ENCODE peak calls at places on chromosomes 6 and 20, in nine cellular contexts. One of them, this sample, is unnamed.

GRCh38 chr6:28506807-28507475 is 8.7 kb downstream of the GPX6 start:
- DNase-seq in A549: no peak
- DNase-seq in Panc1: no peak
- DNase-seq in HCT116: no peak
- DNase-seq in GM12878: no peak
- DNase-seq in HepG2: no peak
- DNase-seq in SK-N-SH: no peak
- DNase-seq in GM23338: peak
- DNase-seq in K562: no peak
- DNase-seq in this sample: no peak

GRCh38 chr6:112224088-112224487 is 30.3 kb downstream of the LAMA4 start:
- DNase-seq in A549: no peak
- DNase-seq in Panc1: no peak
- DNase-seq in HCT116: no peak
- DNase-seq in GM12878: no peak
- DNase-seq in HepG2: no peak
- DNase-seq in SK-N-SH: no peak
- DNase-seq in GM23338: no peak
- DNase-seq in K562: no peak
- DNase-seq in this sample: no peak

GRCh38 chr6:79453558-79454042 is 83.6 kb downstream of the LCA5 start:
- DNase-seq in A549: no peak
- DNase-seq in Panc1: no peak
- DNase-seq in HCT116: no peak
- DNase-seq in GM12878: no peak
- DNase-seq in HepG2: no peak
- DNase-seq in SK-N-SH: no peak
- DNase-seq in GM23338: no peak
- DNase-seq in K562: no peak
- DNase-seq in this sample: peak

GRCh38 chr20:62924567-62925419 is 1.5 kb downstream of the DIDO1 start:
- DNase-seq in A549: no peak
- DNase-seq in Panc1: no peak
- DNase-seq in HCT116: no peak
- DNase-seq in GM12878: no peak
- DNase-seq in HepG2: peak
- DNase-seq in SK-N-SH: peak
- DNase-seq in GM23338: no peak
- DNase-seq in K562: no peak
- DNase-seq in this sample: peak

GRCh38 chr20:32396656-32397160 is 38.6 kb downstream of the ASXL1 start:
- DNase-seq in A549: no peak
- DNase-seq in Panc1: no peak
- DNase-seq in HCT116: no peak
- DNase-seq in GM12878: no peak
- DNase-seq in HepG2: no peak
- DNase-seq in SK-N-SH: no peak
- DNase-seq in GM23338: no peak
- DNase-seq in K562: no peak
- DNase-seq in this sample: no peak

GRCh38 chr6:42450314-42451145 is 1.2 kb downstream of the TRERF1 start:
- DNase-seq in A549: no peak
- DNase-seq in Panc1: no peak
- DNase-seq in HCT116: no peak
- DNase-seq in GM12878: no peak
- DNase-seq in HepG2: no peak
- DNase-seq in SK-N-SH: no peak
- DNase-seq in GM23338: peak
- DNase-seq in K562: no peak
- DNase-seq in this sample: peak

GRCh38 chr6:124487778-124488431 is 474.3 kb upstream of the RNF217 start:
- DNase-seq in A549: no peak
- DNase-seq in Panc1: peak
- DNase-seq in HCT116: no peak
- DNase-seq in GM12878: no peak
- DNase-seq in HepG2: no peak
- DNase-seq in SK-N-SH: no peak
- DNase-seq in GM23338: no peak
- DNase-seq in K562: no peak
- DNase-seq in this sample: no peak

GRCh38 chr6:127464161-127464880 is 5.1 kb upstream of the KIAA0408 start:
- DNase-seq in A549: no peak
- DNase-seq in Panc1: no peak
- DNase-seq in HCT116: no peak
- DNase-seq in GM12878: no peak
- DNase-seq in HepG2: no peak
- DNase-seq in SK-N-SH: no peak
- DNase-seq in GM23338: no peak
- DNase-seq in K562: no peak
- DNase-seq in this sample: no peak

GRCh38 chr6:163706688-163707087 is 292.2 kb downstream of the QKI start:
- DNase-seq in A549: no peak
- DNase-seq in Panc1: no peak
- DNase-seq in HCT116: no peak
- DNase-seq in GM12878: no peak
- DNase-seq in HepG2: no peak
- DNase-seq in SK-N-SH: no peak
- DNase-seq in GM23338: no peak
- DNase-seq in K562: no peak
- DNase-seq in this sample: no peak

GRCh38 chr20:1961374-1961773 is 32.5 kb downstream of the PDYN start:
- DNase-seq in A549: no peak
- DNase-seq in Panc1: no peak
- DNase-seq in HCT116: no peak
- DNase-seq in GM12878: no peak
- DNase-seq in HepG2: no peak
- DNase-seq in SK-N-SH: no peak
- DNase-seq in GM23338: no peak
- DNase-seq in K562: no peak
- DNase-seq in this sample: no peak

GRCh38 chr6:44006123-44006871 is 121.0 kb downstream of the MRPL14 start:
- DNase-seq in A549: no peak
- DNase-seq in Panc1: no peak
- DNase-seq in HCT116: no peak
- DNase-seq in GM12878: no peak
- DNase-seq in HepG2: no peak
- DNase-seq in SK-N-SH: no peak
- DNase-seq in GM23338: no peak
- DNase-seq in K562: no peak
- DNase-seq in this sample: no peak

GRCh38 chr6:36598739-36599318 is 4.7 kb downstream of the SRSF3 start:
- DNase-seq in A549: no peak
- DNase-seq in Panc1: no peak
- DNase-seq in HCT116: no peak
- DNase-seq in GM12878: no peak
- DNase-seq in HepG2: no peak
- DNase-seq in SK-N-SH: no peak
- DNase-seq in GM23338: no peak
- DNase-seq in K562: no peak
- DNase-seq in this sample: no peak

GRCh38 chr6:117276778-117277177 is 11.4 kb downstream of the VGLL2 start:
- DNase-seq in A549: no peak
- DNase-seq in Panc1: no peak
- DNase-seq in HCT116: no peak
- DNase-seq in GM12878: no peak
- DNase-seq in HepG2: no peak
- DNase-seq in SK-N-SH: no peak
- DNase-seq in GM23338: no peak
- DNase-seq in K562: no peak
- DNase-seq in this sample: no peak

GRCh38 chr6:117389227-117390057 is 36.3 kb downstream of the ROS1 start:
- DNase-seq in A549: peak
- DNase-seq in Panc1: no peak
- DNase-seq in HCT116: no peak
- DNase-seq in GM12878: no peak
- DNase-seq in HepG2: peak
- DNase-seq in SK-N-SH: no peak
- DNase-seq in GM23338: no peak
- DNase-seq in K562: no peak
- DNase-seq in this sample: no peak

GRCh38 chr6:31814677-31815024 is 432 bp downstream of the HSPA1L start:
- DNase-seq in A549: peak
- DNase-seq in Panc1: peak
- DNase-seq in HCT116: peak
- DNase-seq in GM12878: peak
- DNase-seq in HepG2: peak
- DNase-seq in SK-N-SH: no peak
- DNase-seq in GM23338: peak
- DNase-seq in K562: peak
- DNase-seq in this sample: no peak

GRCh38 chr20:58888521-58889333 is 36.2 kb downstream of the GNAS start:
- DNase-seq in A549: no peak
- DNase-seq in Panc1: no peak
- DNase-seq in HCT116: no peak
- DNase-seq in GM12878: no peak
- DNase-seq in HepG2: peak
- DNase-seq in SK-N-SH: peak
- DNase-seq in GM23338: peak
- DNase-seq in K562: peak
- DNase-seq in this sample: peak

GRCh38 chr6:93136111-93136510 is 283.2 kb downstream of the EPHA7 start:
- DNase-seq in A549: no peak
- DNase-seq in Panc1: no peak
- DNase-seq in HCT116: no peak
- DNase-seq in GM12878: no peak
- DNase-seq in HepG2: no peak
- DNase-seq in SK-N-SH: no peak
- DNase-seq in GM23338: peak
- DNase-seq in K562: no peak
- DNase-seq in this sample: no peak

GRCh38 chr6:692858-693736 is at the start of gene EXOC2:
- DNase-seq in A549: peak
- DNase-seq in Panc1: no peak
- DNase-seq in HCT116: peak
- DNase-seq in GM12878: peak
- DNase-seq in HepG2: peak
- DNase-seq in SK-N-SH: peak
- DNase-seq in GM23338: peak
- DNase-seq in K562: peak
- DNase-seq in this sample: peak

GRCh38 chr6:48928937-48929336 is 534.1 kb downstream of the MMUT start:
- DNase-seq in A549: no peak
- DNase-seq in Panc1: no peak
- DNase-seq in HCT116: no peak
- DNase-seq in GM12878: no peak
- DNase-seq in HepG2: no peak
- DNase-seq in SK-N-SH: no peak
- DNase-seq in GM23338: peak
- DNase-seq in K562: no peak
- DNase-seq in this sample: no peak
- TF ChIP-seq CTCF in A549: no peak
- TF ChIP-seq CTCF in Panc1: no peak
- TF ChIP-seq CTCF in HCT116: peak
- TF ChIP-seq CTCF in GM12878: no peak
- TF ChIP-seq CTCF in HepG2: no peak
- TF ChIP-seq CTCF in SK-N-SH: no peak
- TF ChIP-seq CTCF in GM23338: peak
- TF ChIP-seq CTCF in K562: no peak
- TF ChIP-seq CTCF in this sample: no peak

GRCh38 chr20:50518270-50518721 is 8.1 kb downstream of the PTPN1 start:
- DNase-seq in A549: no peak
- DNase-seq in Panc1: no peak
- DNase-seq in HCT116: no peak
- DNase-seq in GM12878: no peak
- DNase-seq in HepG2: no peak
- DNase-seq in SK-N-SH: no peak
- DNase-seq in GM23338: no peak
- DNase-seq in K562: no peak
- DNase-seq in this sample: no peak
- TF ChIP-seq REST in A549: no peak
- TF ChIP-seq REST in Panc1: no peak
- TF ChIP-seq REST in HCT116: no peak
- TF ChIP-seq REST in GM12878: no peak
- TF ChIP-seq REST in HepG2: no peak
- TF ChIP-seq REST in SK-N-SH: no peak
- TF ChIP-seq REST in GM23338: no peak
- TF ChIP-seq REST in K562: no peak
- TF ChIP-seq REST in this sample: no peak

GRCh38 chr20:45404438-45404837 is 3.7 kb upstream of the DBNDD2 start:
- DNase-seq in A549: no peak
- DNase-seq in Panc1: no peak
- DNase-seq in HCT116: no peak
- DNase-seq in GM12878: no peak
- DNase-seq in HepG2: no peak
- DNase-seq in SK-N-SH: no peak
- DNase-seq in GM23338: no peak
- DNase-seq in K562: no peak
- DNase-seq in this sample: no peak

GRCh38 chr20:45407783-45408645 is at the start of gene DBNDD2:
- DNase-seq in A549: no peak
- DNase-seq in Panc1: no peak
- DNase-seq in HCT116: no peak
- DNase-seq in GM12878: no peak
- DNase-seq in HepG2: no peak
- DNase-seq in SK-N-SH: peak
- DNase-seq in GM23338: no peak
- DNase-seq in K562: no peak
- DNase-seq in this sample: no peak

GRCh38 chr20:45407067-45407745 is 883 bp upstream of the DBNDD2 start:
- DNase-seq in A549: no peak
- DNase-seq in Panc1: no peak
- DNase-seq in HCT116: no peak
- DNase-seq in GM12878: no peak
- DNase-seq in HepG2: no peak
- DNase-seq in SK-N-SH: peak
- DNase-seq in GM23338: peak
- DNase-seq in K562: peak
- DNase-seq in this sample: no peak

GRCh38 chr20:45405566-45406259 is 2.4 kb upstream of the DBNDD2 start:
- DNase-seq in A549: no peak
- DNase-seq in Panc1: no peak
- DNase-seq in HCT116: no peak
- DNase-seq in GM12878: no peak
- DNase-seq in HepG2: no peak
- DNase-seq in SK-N-SH: peak
- DNase-seq in GM23338: peak
- DNase-seq in K562: peak
- DNase-seq in this sample: no peak

GRCh38 chr20:45406260-45407066 is 1.6 kb upstream of the DBNDD2 start:
- DNase-seq in A549: no peak
- DNase-seq in Panc1: no peak
- DNase-seq in HCT116: no peak
- DNase-seq in GM12878: no peak
- DNase-seq in HepG2: no peak
- DNase-seq in SK-N-SH: peak
- DNase-seq in GM23338: peak
- DNase-seq in K562: peak
- DNase-seq in this sample: peak
- TF ChIP-seq CTCF in A549: no peak
- TF ChIP-seq CTCF in Panc1: no peak
- TF ChIP-seq CTCF in HCT116: no peak
- TF ChIP-seq CTCF in GM12878: no peak
- TF ChIP-seq CTCF in HepG2: peak
- TF ChIP-seq CTCF in SK-N-SH: no peak
- TF ChIP-seq CTCF in GM23338: no peak
- TF ChIP-seq CTCF in K562: no peak
- TF ChIP-seq CTCF in this sample: no peak

DNA sequence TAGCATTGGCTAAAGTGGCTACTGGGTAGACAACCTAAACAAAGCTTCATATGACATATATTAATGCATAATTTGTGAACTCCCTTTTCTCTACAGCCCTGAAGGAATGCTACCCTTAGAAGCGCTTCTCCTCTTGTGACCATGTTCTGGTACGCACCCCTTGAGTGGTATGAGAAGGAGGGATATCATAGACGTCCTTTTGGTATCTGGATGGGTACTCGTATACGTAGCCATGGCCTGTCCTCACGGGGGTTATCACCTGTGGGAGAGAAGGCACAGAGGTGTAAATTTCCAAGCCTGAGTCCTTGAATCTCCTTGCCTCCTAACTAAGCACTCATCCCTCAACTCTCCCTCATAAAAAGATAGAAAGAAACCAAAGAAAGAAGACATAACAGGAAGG is 39.0 kb downstream of the NEDD9 start:
- DNase-seq in A549: no peak
- DNase-seq in Panc1: no peak
- DNase-seq in HCT116: no peak
- DNase-seq in GM12878: no peak
- DNase-seq in HepG2: no peak
- DNase-seq in SK-N-SH: no peak
- DNase-seq in GM23338: no peak
- DNase-seq in K562: no peak
- DNase-seq in this sample: no peak
- TF ChIP-seq REST in A549: no peak
- TF ChIP-seq REST in Panc1: no peak
- TF ChIP-seq REST in HCT116: no peak
- TF ChIP-seq REST in GM12878: no peak
- TF ChIP-seq REST in HepG2: no peak
- TF ChIP-seq REST in SK-N-SH: no peak
- TF ChIP-seq REST in GM23338: no peak
- TF ChIP-seq REST in K562: no peak
- TF ChIP-seq REST in this sample: no peak

This sample was measured in HL-60.